ENCODE peak calls at places on chromosomes 12 and 14, in five cellular contexts. W is A549, E is uterus, P is aorta, F is mesendoderm. D is an unnamed sample. For H3K4me1, the result is how much of the 10 kb centered on the place peaks cover.

GRCh38 chr14:51792819-51793218 is 67.6 kb upstream of the GNG2 start:
- DNase-seq in F (no peak), E (no peak), W (no peak), P (no peak), D (no peak)

GRCh38 chr12:15534322-15534721 is 212.0 kb downstream of the PTPRO start:
- DNase-seq in W (no peak), P (no peak), F (no peak), E (no peak), D (no peak)

GRCh38 chr12:46371718-46372130 is 849 bp downstream of the SLC38A2 start:
- DNase-seq in W (peak), E (no peak), F (peak), P (peak), D (no peak)

GRCh38 chr14:80388980-80389711 is 177.8 kb upstream of the DIO2 start:
- DNase-seq in F (peak), W (peak), P (no peak), E (no peak), D (no peak)

GRCh38 chr14:59890676-59891075 is 20.1 kb upstream of the RTN1 start:
- DNase-seq in F (no peak), E (no peak), P (no peak), W (no peak), D (no peak)

GRCh38 chr12:131831635-131832041 is 3.4 kb downstream of the MMP17 start:
- DNase-seq in W (no peak), F (no peak), P (no peak), E (peak), D (no peak)

GRCh38 chr12:100992194-100992593 is 197.6 kb downstream of the ANO4 start:
- DNase-seq in E (no peak), F (no peak), W (no peak), P (no peak), D (no peak)

GRCh38 chr14:64634558-64634957 is 69.7 kb upstream of the PLEKHG3 start:
- DNase-seq in P (no peak), E (no peak), W (no peak), F (peak), D (no peak)

GRCh38 chr14:36021926-36022325 is 154.6 kb downstream of the PTCSC3 start:
- DNase-seq in F (no peak), E (no peak), W (no peak), P (no peak), D (no peak)

GRCh38 chr12:29023436-29024076 is 125.5 kb upstream of the FAR2 start:
- DNase-seq in F (peak), E (no peak), P (no peak), W (no peak), D (no peak)

GRCh38 chr12:66903782-66904396 is 225.0 kb upstream of the GRIP1 start:
- DNase-seq in W (no peak), E (no peak), F (no peak), P (no peak), D (no peak)

GRCh38 chr14:54890794-54891193 is 11.8 kb downstream of the GCH1 start:
- DNase-seq in F (no peak), W (no peak), P (no peak), E (no peak), D (no peak)

GRCh38 chr14:33612184-33612479 is 338.7 kb downstream of the EGLN3 start:
- DNase-seq in P (no peak), W (no peak), F (no peak), E (no peak), D (no peak)
- H3K27ac ChIP-seq in P (no peak), W (no peak), F (no peak), E (no peak), D (no peak)

DNA sequence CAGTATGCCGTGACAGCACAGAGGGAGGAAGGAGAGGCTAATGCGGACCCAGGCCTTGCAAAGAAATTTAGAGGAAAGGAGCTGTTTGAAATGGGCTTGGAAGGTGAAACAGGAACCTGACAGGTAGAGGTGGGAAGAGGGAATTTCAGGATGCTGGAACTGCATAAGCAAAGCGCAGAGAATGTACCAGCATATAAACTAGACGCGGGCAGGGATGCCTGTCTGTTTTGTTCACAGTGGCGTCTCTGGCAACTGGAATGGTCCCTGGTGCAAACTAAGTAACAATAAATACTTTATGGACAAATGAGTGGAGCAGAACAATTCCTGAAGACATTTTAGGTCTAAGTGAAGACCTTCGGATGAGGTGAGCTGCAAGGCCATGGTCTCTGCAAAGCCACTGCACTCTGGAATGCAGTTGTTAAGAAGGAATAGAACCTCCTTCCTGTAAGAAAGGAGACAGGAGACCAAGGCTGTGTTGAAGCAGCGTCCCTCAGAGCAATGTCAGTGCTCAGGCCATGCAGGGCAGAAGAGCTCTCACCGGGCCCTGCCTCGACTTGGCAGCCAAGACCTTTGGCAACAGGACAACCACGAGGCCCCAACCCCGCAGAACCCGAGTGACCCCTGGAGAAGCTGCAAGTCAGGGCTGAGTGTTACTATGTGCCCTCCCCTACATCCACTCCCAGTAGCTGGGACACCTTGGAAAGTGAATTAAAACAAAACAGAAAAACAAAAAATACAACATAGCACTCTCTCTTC is 42.8 kb downstream of the PITPNM2 start:
- DNase-seq in E (no peak), P (peak), F (no peak), W (no peak), D (no peak)
- H3K4me1 ChIP-seq in E (under half), P (under half), F (under half), W (under half), D (under half)

DNA sequence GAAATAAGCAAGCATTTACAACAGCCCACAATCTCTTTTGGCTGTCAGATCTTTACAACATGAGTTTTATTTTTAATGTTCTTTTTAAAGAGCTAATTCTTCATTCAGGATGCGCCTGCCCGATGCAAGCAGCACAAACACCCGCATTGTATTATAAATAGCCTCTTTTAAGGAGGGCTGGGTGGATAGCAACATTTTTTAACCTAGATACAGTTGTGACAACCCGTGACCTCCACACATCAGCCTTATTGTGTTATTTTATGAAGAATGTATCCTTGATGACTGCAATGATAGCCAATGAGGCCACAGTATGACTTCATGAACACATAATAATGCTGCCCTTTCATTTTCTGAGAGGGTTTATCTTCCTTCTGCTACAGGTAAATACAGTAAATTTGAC is 173.7 kb downstream of the FOXN3 start:
- DNase-seq in F (no peak), W (no peak), P (no peak), E (no peak), D (no peak)
- H3K27ac ChIP-seq in F (no peak), W (no peak), P (no peak), E (peak), D (no peak)

DNA sequence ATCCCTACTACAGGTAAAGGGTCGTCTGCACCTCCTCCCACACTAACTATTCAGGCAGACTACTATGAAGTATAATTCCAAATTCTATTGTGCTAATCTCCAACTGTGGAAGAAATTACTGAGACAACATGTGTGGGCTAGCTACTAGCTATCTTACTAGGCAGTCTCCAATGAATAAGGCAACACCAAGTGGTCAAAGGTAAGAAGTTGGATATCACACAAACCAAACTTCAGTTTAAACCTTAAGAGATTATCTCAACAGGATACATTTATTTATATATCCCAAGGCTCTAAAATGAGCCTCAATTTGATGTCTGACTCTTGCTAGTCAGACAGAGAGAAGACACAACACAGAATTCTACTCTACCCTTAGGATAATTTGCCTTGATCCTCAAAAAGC is 14.1 kb downstream of the MED13L start:
- DNase-seq in P (no peak), F (no peak), W (no peak), E (no peak), D (no peak)
- H3K4me1 ChIP-seq in P (under half), F (under half), W (half or more), E (under half), D (under half)

GRCh38 chr14:91277546-91278382 is 33.3 kb upstream of the GPR68 start:
- DNase-seq in E (no peak), F (no peak), W (no peak), P (no peak), D (no peak)

GRCh38 chr14:91280129-91280528 is 35.6 kb upstream of the GPR68 start:
- DNase-seq in E (no peak), P (peak), W (no peak), F (no peak), D (no peak)

GRCh38 chr14:91279354-91279753 is 34.9 kb upstream of the GPR68 start:
- DNase-seq in E (no peak), F (no peak), P (no peak), W (no peak), D (no peak)

GRCh38 chr14:91281346-91281745 is 36.8 kb upstream of the GPR68 start:
- DNase-seq in P (peak), F (no peak), E (no peak), W (no peak), D (no peak)

GRCh38 chr14:91278383-91278715 is 33.8 kb upstream of the GPR68 start:
- DNase-seq in W (no peak), E (no peak), F (no peak), P (no peak), D (no peak)
- H3K27ac ChIP-seq in W (no peak), E (no peak), F (no peak), P (no peak), D (no peak)

GRCh38 chr12:8996682-8997405 is 7.5 kb downstream of the KLRG1 start:
- DNase-seq in E (no peak), P (no peak), F (no peak), W (no peak), D (no peak)
- H3K4me1 ChIP-seq in E (under half), P (under half), F (under half), W (under half), D (under half)

GRCh38 chr12:31033681-31034080 is 40.0 kb upstream of the DDX11 start:
- DNase-seq in F (no peak), P (no peak), W (no peak), E (no peak), D (no peak)

GRCh38 chr12:31031951-31032335 is 41.7 kb upstream of the DDX11 start:
- DNase-seq in W (no peak), F (no peak), P (no peak), E (no peak), D (no peak)

GRCh38 chr12:31029466-31029865 is 44.2 kb upstream of the DDX11 start:
- DNase-seq in W (no peak), F (no peak), P (no peak), E (no peak), D (no peak)

GRCh38 chr12:31033146-31033545 is 40.5 kb upstream of the DDX11 start:
- DNase-seq in F (no peak), W (no peak), P (no peak), E (no peak), D (no peak)

DNA sequence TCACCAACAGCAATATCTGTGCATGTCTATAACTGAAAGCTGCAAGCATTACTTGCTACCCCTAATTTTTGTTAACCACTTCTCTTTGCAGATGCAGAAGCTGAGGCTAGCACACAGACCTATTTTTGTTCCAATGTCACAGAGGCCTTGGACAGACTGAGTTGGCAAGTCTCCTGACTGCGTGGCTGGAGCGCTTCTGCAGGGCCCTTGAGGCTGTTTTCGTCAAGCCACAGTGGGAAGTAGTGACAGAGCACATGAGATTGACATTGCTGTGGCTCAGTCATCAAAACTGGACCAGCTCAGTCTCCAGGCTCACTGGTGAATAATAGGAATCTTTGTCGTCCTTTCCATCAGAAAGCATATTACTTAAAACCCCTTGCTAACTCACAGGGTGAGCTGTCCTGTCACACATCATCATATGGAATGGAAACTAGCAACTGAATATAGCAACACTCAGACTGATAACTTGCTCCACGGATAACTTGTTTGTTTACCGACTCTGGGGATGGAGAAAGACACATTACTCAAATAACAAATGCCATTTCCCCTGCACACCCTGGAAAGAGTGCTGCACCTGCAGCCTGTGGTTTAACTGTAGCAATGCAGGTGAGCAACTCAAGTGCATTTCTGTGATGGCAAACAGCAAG is 43.6 kb upstream of the DDX11 start:
- DNase-seq in F (no peak), E (no peak), W (no peak), P (no peak), D (no peak)
- H3K27ac ChIP-seq in F (no peak), E (no peak), W (no peak), P (no peak), D (no peak)